ENCODE peak calls at places on chromosomes 6 and 20, in nine cellular contexts. F is endodermal cell, A is hepatocyte, N is Peyer's patch, T is mucosa of descending colon, P is IMR-90, K is MM.1S, I is SK-N-SH, Q is cardiac muscle cell. G is an unnamed sample.
A peak's percentile ranks its signal among the peaks of the same experiment; 100 is the strongest.

GRCh38 chr20:51299413-51299812 is 243.1 kb downstream of the NFATC2 start:
- DNase-seq in F (no peak), A (no peak), N (no peak), T (no peak), P (no peak), K (no peak), I (no peak), Q (no peak), G (no peak)

GRCh38 chr6:293185-294174 is 1.2 kb downstream of the DUSP22 start:
- DNase-seq in F (peak; percentile 69), A (no peak), N (no peak), T (peak; percentile 56), P (no peak), K (peak; percentile 62), I (no peak), Q (peak; percentile 16), G (no peak)

GRCh38 chr20:19838495-19838894 is 80.4 kb downstream of the RIN2 start:
- DNase-seq in F (no peak), A (no peak), N (no peak), T (no peak), P (no peak), K (no peak), I (no peak), Q (no peak), G (no peak)

GRCh38 chr6:122372647-122373046 is 26.8 kb upstream of the HSF2 start:
- DNase-seq in F (no peak), A (no peak), N (no peak), T (no peak), P (peak; percentile 6), K (no peak), I (no peak), Q (no peak), G (no peak)

GRCh38 chr20:46699651-46700359 is 9.6 kb upstream of the SLC2A10 start:
- DNase-seq in F (peak; percentile 81), A (peak; percentile 40), N (no peak), T (no peak), P (peak; percentile 52), K (no peak), I (no peak), Q (no peak), G (no peak)

GRCh38 chr20:36792422-36792821 is 18.9 kb upstream of the DSN1 start:
- DNase-seq in F (peak; percentile 91), A (peak; percentile 71), N (no peak), T (peak; percentile 25), P (peak; percentile 72), K (peak; percentile 31), I (peak; percentile 70), Q (peak; percentile 68), G (no peak)

GRCh38 chr20:48831702-48832422 is 4.1 kb upstream of the PREX1 start:
- DNase-seq in F (no peak), A (peak; percentile 31), N (no peak), T (no peak), P (peak; percentile 39), K (no peak), I (no peak), Q (no peak), G (peak; percentile 85)

GRCh38 chr6:143400258-143401059 is 50.0 kb downstream of the ADAT2 start:
- DNase-seq in F (no peak), A (no peak), N (no peak), T (peak; percentile 59), P (no peak), K (no peak), I (no peak), Q (no peak), G (no peak)

GRCh38 chr6:139392834-139393233 is 18.4 kb upstream of the CITED2 start:
- DNase-seq in F (no peak), A (no peak), N (no peak), T (no peak), P (peak; percentile 73), K (no peak), I (no peak), Q (no peak), G (no peak)

GRCh38 chr20:59363094-59363493 is 62.7 kb downstream of the EDN3 start:
- DNase-seq in F (no peak), A (no peak), N (no peak), T (no peak), P (no peak), K (no peak), I (no peak), Q (no peak), G (no peak)

GRCh38 chr20:36017034-36017951 is 48.9 kb downstream of the CNBD2 start:
- DNase-seq in F (peak; percentile 52), A (peak; percentile 28), N (no peak), T (peak; percentile 23), P (peak; percentile 56), K (no peak), I (no peak), Q (no peak), G (peak; percentile 74)

GRCh38 chr6:91462236-91462635 is 875.4 kb upstream of the MAP3K7 start:
- DNase-seq in F (no peak), A (no peak), N (no peak), T (no peak), P (peak; percentile 75), K (no peak), I (no peak), Q (no peak), G (no peak)

GRCh38 chr20:42204261-42204660 is 586.1 kb upstream of the CHD6 start:
- DNase-seq in F (peak; percentile 58), A (peak; percentile 39), N (no peak), T (peak; percentile 7), P (no peak), K (no peak), I (peak; percentile 21), Q (peak; percentile 27), G (no peak)
- TF ChIP-seq CTCF in F (peak; percentile 69), A (peak; percentile 47), N (no peak), T (no peak), P (no peak), K (peak; percentile 38), I (no peak), Q (no peak), G (no peak)

GRCh38 chr6:98136333-98136732 is 698.0 kb upstream of the POU3F2 start:
- DNase-seq in F (peak; percentile 43), A (no peak), N (no peak), T (no peak), P (no peak), K (no peak), I (no peak), Q (no peak), G (no peak)
- H3K4me1 ChIP-seq in F (peaks cover 3% of the 10 kb centered on the region), A (no peaks in the 10 kb centered on the region), N (no peaks in the 10 kb centered on the region), T (no peaks in the 10 kb centered on the region), P (no peaks in the 10 kb centered on the region), K (no peaks in the 10 kb centered on the region), I (no peaks in the 10 kb centered on the region), Q (no peaks in the 10 kb centered on the region), G (no peaks in the 10 kb centered on the region)

GRCh38 chr6:3565291-3565690 is 108.4 kb upstream of the SLC22A23 start:
- DNase-seq in F (no peak), A (no peak), N (no peak), T (no peak), P (no peak), K (no peak), I (no peak), Q (no peak), G (no peak)

GRCh38 chr6:3566812-3567211 is 110.0 kb upstream of the SLC22A23 start:
- DNase-seq in F (no peak), A (no peak), N (no peak), T (no peak), P (peak; percentile 90), K (no peak), I (no peak), Q (no peak), G (no peak)

GRCh38 chr6:3559561-3559960 is 102.7 kb upstream of the SLC22A23 start:
- DNase-seq in F (no peak), A (no peak), N (no peak), T (no peak), P (no peak), K (no peak), I (no peak), Q (no peak), G (no peak)

DNA sequence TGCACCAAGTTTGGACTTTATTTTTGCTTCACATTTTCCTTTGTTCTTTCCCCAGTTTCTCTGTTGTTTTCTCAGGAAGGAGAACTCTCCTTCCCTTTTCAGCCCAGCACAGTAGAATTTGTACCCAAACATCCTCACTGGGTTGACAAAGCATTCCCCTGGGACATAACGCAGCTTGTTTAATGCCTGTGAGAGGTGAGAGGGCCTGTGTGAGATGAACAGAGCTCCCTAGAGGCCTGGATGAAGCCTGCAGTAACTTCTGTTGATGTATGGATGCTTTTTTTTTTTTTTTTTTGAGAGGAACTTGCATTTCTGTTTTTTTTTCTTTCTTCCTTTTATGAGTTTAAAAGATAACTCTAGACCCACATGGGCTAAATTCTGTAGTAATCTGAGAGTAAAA is 104.9 kb upstream of the SLC22A23 start:
- DNase-seq in F (peak; percentile 70), A (peak; percentile 30), N (no peak), T (no peak), P (peak; percentile 35), K (no peak), I (no peak), Q (peak; percentile 39), G (no peak)
- TF ChIP-seq CTCF in F (peak; percentile 66), A (peak; percentile 14), N (no peak), T (no peak), P (peak; percentile 22), K (no peak), I (no peak), Q (peak; percentile 14), G (peak; percentile 11)

GRCh38 chr6:43089874-43090556 is 13.9 kb downstream of the PTK7 start:
- DNase-seq in F (peak; percentile 75), A (peak; percentile 37), N (no peak), T (no peak), P (peak; percentile 43), K (no peak), I (no peak), Q (no peak), G (no peak)
- H3K4me1 ChIP-seq in F (peaks cover 13% of the 10 kb centered on the region), A (peaks cover 42% of the 10 kb centered on the region), N (no peaks in the 10 kb centered on the region), T (no peaks in the 10 kb centered on the region), P (peaks cover 32% of the 10 kb centered on the region), K (no peaks in the 10 kb centered on the region), I (peaks cover 19% of the 10 kb centered on the region), Q (peaks cover 19% of the 10 kb centered on the region), G (peaks cover 39% of the 10 kb centered on the region)

GRCh38 chr6:44257007-44257752 is at the start of gene SLC35B2:
- DNase-seq in F (peak; percentile 90), A (peak; percentile 89), N (peak; percentile 64), T (peak; percentile 63), P (peak; percentile 67), K (peak; percentile 69), I (peak; percentile 95), Q (peak; percentile 83), G (no peak)
- TF ChIP-seq CTCF in F (peak; percentile 84), A (peak; percentile 70), N (peak; percentile 69), T (peak; percentile 81), P (peak; percentile 75), K (peak; percentile 39), I (peak; percentile 67), Q (peak; percentile 39), G (peak; percentile 98)

DNA sequence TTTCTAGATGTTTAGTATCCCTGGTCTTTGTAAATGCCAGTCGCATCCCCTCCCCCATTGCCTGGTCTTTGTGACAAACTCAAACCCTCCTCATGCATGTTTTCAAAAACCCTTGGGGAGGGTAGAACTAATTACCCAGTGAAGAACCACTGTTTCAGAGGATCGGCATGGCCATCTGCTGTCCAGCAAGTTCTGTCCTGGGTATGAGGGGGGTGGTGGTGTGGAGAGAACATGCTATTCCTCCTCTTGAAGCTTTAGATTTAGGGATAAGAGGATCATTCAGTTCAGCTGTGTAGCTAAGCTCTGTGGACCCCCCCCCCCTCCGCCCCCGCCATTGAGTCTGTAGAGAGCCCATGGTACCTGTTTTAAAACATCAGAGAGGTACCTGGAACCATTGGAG is 5.6 kb downstream of the BRPF3 start:
- DNase-seq in F (no peak), A (no peak), N (no peak), T (no peak), P (no peak), K (no peak), I (no peak), Q (no peak), G (no peak)
- H3K4me1 ChIP-seq in F (peaks cover 3% of the 10 kb centered on the region), A (peaks cover 17% of the 10 kb centered on the region), N (peaks cover 16% of the 10 kb centered on the region), T (peaks cover 22% of the 10 kb centered on the region), P (peaks cover 4% of the 10 kb centered on the region), K (peaks cover 4% of the 10 kb centered on the region), I (peaks cover 12% of the 10 kb centered on the region), Q (peaks cover 8% of the 10 kb centered on the region), G (no peaks in the 10 kb centered on the region)